ENCODE peak calls at places on chromosomes 3 and 15, in five cellular contexts. I, A, W, C and X are unnamed samples.

GRCh38 chr3:159528251-159528895 is 460.3 kb upstream of the IL12A start:
- DNase-seq in I (no peak), A (no peak), W (no peak), C (no peak), X (no peak)

GRCh38 chr3:125165189-125165947 is 47.2 kb downstream of the SLC12A8 start:
- DNase-seq in I (no peak), A (peak), W (peak), C (peak), X (no peak)

GRCh38 chr3:58793938-58794337 is 127.4 kb upstream of the FAM3D start:
- DNase-seq in I (no peak), A (no peak), W (no peak), C (no peak), X (no peak)

GRCh38 chr15:57697588-57697987 is 8.9 kb upstream of the POLR2M start:
- DNase-seq in I (no peak), A (peak), W (peak), C (peak), X (no peak)

GRCh38 chr3:37324752-37325407 is 150.5 kb upstream of the LRRFIP2 start:
- DNase-seq in I (no peak), A (peak), W (no peak), C (peak), X (no peak)

GRCh38 chr3:136617123-136617700 is 135.0 kb downstream of the STAG1 start:
- DNase-seq in I (no peak), A (no peak), W (no peak), C (no peak), X (no peak)

GRCh38 chr3:128069271-128069670 is 17.0 kb downstream of the SEC61A1 start:
- DNase-seq in I (no peak), A (no peak), W (no peak), C (no peak), X (no peak)

GRCh38 chr3:13650210-13651056 is 101.5 kb downstream of the FBLN2 start:
- DNase-seq in I (peak), A (peak), W (peak), C (peak), X (no peak)

GRCh38 chr3:56904526-56905245 is 102.9 kb upstream of the ARHGEF3 start:
- DNase-seq in I (no peak), A (no peak), W (no peak), C (no peak), X (no peak)

GRCh38 chr3:152778001-152778400 is 56.9 kb upstream of the P2RY1 start:
- DNase-seq in I (no peak), A (no peak), W (no peak), C (no peak), X (no peak)

GRCh38 chr3:126916546-126916945 is 66.4 kb upstream of the PLXNA1 start:
- DNase-seq in I (no peak), A (no peak), W (no peak), C (no peak), X (no peak)

GRCh38 chr3:10614160-10614559 is 108.8 kb upstream of the ATP2B2 start:
- DNase-seq in I (no peak), A (no peak), W (no peak), C (no peak), X (no peak)

GRCh38 chr15:57090460-57090859 is 172.0 kb downstream of the TCF12 start:
- DNase-seq in I (no peak), A (no peak), W (no peak), C (no peak), X (no peak)

GRCh38 chr3:150105025-150105424 is 134.3 kb upstream of the PFN2 start:
- DNase-seq in I (no peak), A (no peak), W (no peak), C (no peak), X (no peak)

GRCh38 chr3:9405756-9406155 is 8.3 kb downstream of the SETD5 start:
- DNase-seq in I (no peak), A (no peak), W (no peak), C (no peak), X (no peak)

GRCh38 chr3:127450331-127450730 is 140.2 kb downstream of the TPRA1 start:
- DNase-seq in I (no peak), A (no peak), W (no peak), C (no peak), X (no peak)

DNA sequence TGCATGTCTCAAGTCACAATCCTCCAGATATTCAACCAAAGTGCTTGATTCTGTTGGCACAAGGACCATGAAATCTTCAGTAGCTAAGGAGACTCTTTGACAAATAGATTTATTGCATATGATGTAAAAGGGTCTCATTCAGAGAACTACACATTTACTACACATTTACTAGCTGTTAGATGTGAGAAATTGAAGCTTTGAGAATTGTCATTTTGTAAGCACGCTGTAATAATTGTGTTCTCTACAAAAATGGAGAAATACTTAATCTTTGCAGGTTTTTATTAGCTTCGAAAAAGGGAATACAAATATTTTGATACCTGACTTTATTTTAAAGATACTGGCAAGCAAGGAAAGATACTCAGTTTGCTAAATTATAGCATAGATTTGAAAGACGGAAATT is 70.2 kb upstream of the CHD2 start:
- DNase-seq in I (no peak), A (no peak), W (no peak), C (no peak), X (no peak)
- H3K4me3 ChIP-seq in I (no peak), A (no peak), W (no peak), C (no peak), X (no peak)

GRCh38 chr15:33730815-33731214 is 237.5 kb upstream of the CHRM5 start:
- DNase-seq in I (no peak), A (no peak), W (no peak), C (no peak), X (no peak)

GRCh38 chr15:33735143-33735542 is 233.2 kb upstream of the CHRM5 start:
- DNase-seq in I (no peak), A (no peak), W (no peak), C (no peak), X (no peak)

GRCh38 chr15:33724321-33725036 is 243.8 kb upstream of the CHRM5 start:
- DNase-seq in I (no peak), A (no peak), W (no peak), C (no peak), X (no peak)

GRCh38 chr15:33729648-33730047 is 238.6 kb upstream of the CHRM5 start:
- DNase-seq in I (no peak), A (peak), W (no peak), C (peak), X (no peak)
- TF ChIP-seq CTCF in I (no peak), A (no peak), W (peak), C (peak), X (peak)

DNA sequence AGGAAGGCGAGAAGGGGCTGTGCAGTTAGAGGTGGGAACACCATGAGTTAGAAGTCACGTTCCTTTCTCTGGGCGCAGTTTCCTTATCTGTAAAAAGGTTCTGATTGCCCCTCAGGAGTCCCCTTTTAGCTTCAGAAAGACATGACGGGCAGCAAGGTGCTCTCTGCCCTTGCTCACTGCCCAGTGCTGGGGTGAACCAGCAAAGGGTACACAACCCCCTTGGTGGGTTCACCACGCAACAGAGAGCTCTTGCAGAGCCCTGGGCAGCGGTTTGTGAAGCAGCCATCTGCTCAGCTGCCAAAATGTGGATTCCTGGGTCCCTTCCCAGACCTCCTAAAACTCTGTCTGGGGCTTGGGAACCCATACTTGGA is 883 bp downstream of the GCHFR start:
- DNase-seq in I (no peak), A (peak), W (no peak), C (no peak), X (no peak)
- H3K4me3 ChIP-seq in I (no peak), A (peak), W (no peak), C (peak), X (no peak)

DNA sequence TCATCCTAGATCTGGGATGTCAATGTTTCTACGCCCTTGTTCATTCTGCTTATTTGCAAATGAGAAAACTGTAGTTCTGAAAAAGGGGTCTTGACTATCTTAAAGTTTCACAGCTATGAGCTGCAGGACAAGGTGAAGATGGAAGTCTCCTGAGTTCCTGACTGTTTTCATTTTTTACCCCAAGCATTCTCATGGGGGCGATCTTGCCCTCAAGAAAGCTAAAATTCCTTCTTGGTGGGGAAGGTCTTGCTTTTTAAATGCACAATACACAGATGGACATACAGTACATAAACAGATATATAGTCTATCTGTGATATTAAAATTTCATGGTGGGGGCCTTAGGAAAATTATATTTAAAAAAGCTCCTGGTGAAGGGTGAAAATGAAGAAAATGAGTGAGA is 32.4 kb downstream of the MASP1 start:
- DNase-seq in I (no peak), A (no peak), W (no peak), C (no peak), X (no peak)
- TF ChIP-seq CTCF in I (no peak), A (peak), W (no peak), C (no peak), X (no peak)